ENCODE peak calls at places on chromosome 17, in four cellular contexts. One of them, this sample, is unnamed.

GRCh38 chr17:78727057-78727456 is 55.0 kb downstream of the CYTH1 start:
- DNase-seq in IMR-90: no peak
- DNase-seq in mesendoderm: no peak
- DNase-seq in H1: no peak
- DNase-seq in this sample: no peak

GRCh38 chr17:60390223-60390622 is 1.7 kb downstream of the USP32 start:
- DNase-seq in IMR-90: peak
- DNase-seq in mesendoderm: no peak
- DNase-seq in H1: no peak
- DNase-seq in this sample: no peak

GRCh38 chr17:30958187-30958586 is 12.7 kb upstream of the RNF135 start:
- DNase-seq in IMR-90: no peak
- DNase-seq in mesendoderm: no peak
- DNase-seq in H1: no peak
- DNase-seq in this sample: no peak

GRCh38 chr17:82370471-82371332 is 863 bp upstream of the UTS2R start:
- DNase-seq in IMR-90: no peak
- DNase-seq in mesendoderm: no peak
- DNase-seq in H1: no peak
- DNase-seq in this sample: no peak

GRCh38 chr17:10600551-10600950 is 51.1 kb upstream of the MYH2 start:
- DNase-seq in IMR-90: peak
- DNase-seq in mesendoderm: no peak
- DNase-seq in H1: no peak
- DNase-seq in this sample: no peak

GRCh38 chr17:64056269-64057005 is 36.0 kb upstream of the ICAM2 start:
- DNase-seq in IMR-90: no peak
- DNase-seq in mesendoderm: peak
- DNase-seq in H1: peak
- DNase-seq in this sample: peak

GRCh38 chr17:29090746-29091395 is 47.9 kb downstream of the PIPOX start:
- DNase-seq in IMR-90: no peak
- DNase-seq in mesendoderm: no peak
- DNase-seq in H1: no peak
- DNase-seq in this sample: no peak

GRCh38 chr17:28810437-28810836 is 32.2 kb downstream of the FAM222B start:
- DNase-seq in IMR-90: no peak
- DNase-seq in mesendoderm: no peak
- DNase-seq in H1: no peak
- DNase-seq in this sample: no peak

GRCh38 chr17:82875418-82875856 is 35.6 kb upstream of the ZNF750 start:
- DNase-seq in IMR-90: no peak
- DNase-seq in mesendoderm: peak
- DNase-seq in H1: peak
- DNase-seq in this sample: peak

GRCh38 chr17:11287791-11288190 is 46.8 kb downstream of the SHISA6 start:
- DNase-seq in IMR-90: no peak
- DNase-seq in mesendoderm: no peak
- DNase-seq in H1: no peak
- DNase-seq in this sample: no peak

GRCh38 chr17:39767147-39767546 is 29.4 kb downstream of the GRB7 start:
- DNase-seq in IMR-90: no peak
- DNase-seq in mesendoderm: no peak
- DNase-seq in H1: no peak
- DNase-seq in this sample: no peak

GRCh38 chr17:36816889-36817288 is 120.4 kb upstream of the LHX1 start:
- DNase-seq in IMR-90: no peak
- DNase-seq in mesendoderm: no peak
- DNase-seq in H1: no peak
- DNase-seq in this sample: no peak

GRCh38 chr17:27526603-27527002 is 70.4 kb downstream of the KSR1 start:
- DNase-seq in IMR-90: peak
- DNase-seq in mesendoderm: peak
- DNase-seq in H1: no peak
- DNase-seq in this sample: peak

GRCh38 chr17:55533611-55534010 is 22.4 kb upstream of the SMIM36 start:
- DNase-seq in IMR-90: peak
- DNase-seq in mesendoderm: no peak
- DNase-seq in H1: no peak
- DNase-seq in this sample: no peak

GRCh38 chr17:82552580-82552979 is 33.0 kb downstream of the FOXK2 start:
- DNase-seq in IMR-90: no peak
- DNase-seq in mesendoderm: no peak
- DNase-seq in H1: no peak
- DNase-seq in this sample: no peak

GRCh38 chr17:82269882-82270500 is 3.5 kb downstream of the CSNK1D start:
- DNase-seq in IMR-90: no peak
- DNase-seq in mesendoderm: no peak
- DNase-seq in H1: no peak
- DNase-seq in this sample: no peak

GRCh38 chr17:30244853-30245385 is 9.4 kb upstream of the SLC6A4 start:
- DNase-seq in IMR-90: peak
- DNase-seq in mesendoderm: no peak
- DNase-seq in H1: peak
- DNase-seq in this sample: no peak

DNA sequence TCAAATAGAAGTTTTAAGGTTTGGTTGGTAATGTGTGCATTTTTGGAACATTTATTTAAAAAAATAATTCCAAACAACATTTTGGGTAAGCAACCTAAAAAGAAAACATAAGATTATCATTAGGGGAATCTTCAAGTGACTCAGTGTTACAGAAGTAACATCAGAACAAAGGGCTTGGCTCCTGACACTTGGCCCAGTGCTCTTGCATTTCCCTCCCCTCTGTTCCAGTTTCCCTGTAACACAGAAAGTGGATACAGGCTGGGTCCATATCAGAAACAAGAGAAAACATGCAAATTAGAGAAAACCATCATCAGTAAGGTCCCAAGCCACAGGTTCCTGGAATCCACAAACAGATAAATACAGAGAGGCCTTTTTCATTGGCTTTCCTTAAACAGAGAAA is 40.1 kb downstream of the SKAP1 start:
- DNase-seq in IMR-90: no peak
- DNase-seq in mesendoderm: no peak
- DNase-seq in H1: no peak
- DNase-seq in this sample: no peak
- H3K56ac ChIP-seq in IMR-90: no peak
- H3K56ac ChIP-seq in mesendoderm: no peak
- H3K56ac ChIP-seq in H1: no peak
- H3K56ac ChIP-seq in this sample: no peak

GRCh38 chr17:71427801-71428200 is 693.0 kb upstream of the SOX9 start:
- DNase-seq in IMR-90: no peak
- DNase-seq in mesendoderm: no peak
- DNase-seq in H1: no peak
- DNase-seq in this sample: no peak

GRCh38 chr17:71422968-71423367 is 697.9 kb upstream of the SOX9 start:
- DNase-seq in IMR-90: no peak
- DNase-seq in mesendoderm: no peak
- DNase-seq in H1: no peak
- DNase-seq in this sample: no peak

GRCh38 chr17:71428897-71429296 is 691.9 kb upstream of the SOX9 start:
- DNase-seq in IMR-90: no peak
- DNase-seq in mesendoderm: no peak
- DNase-seq in H1: no peak
- DNase-seq in this sample: no peak

GRCh38 chr17:71423871-71424546 is 696.8 kb upstream of the SOX9 start:
- DNase-seq in IMR-90: peak
- DNase-seq in mesendoderm: peak
- DNase-seq in H1: no peak
- DNase-seq in this sample: no peak
- H3K23ac ChIP-seq in IMR-90: peak
- H3K23ac ChIP-seq in mesendoderm: no peak
- H3K23ac ChIP-seq in H1: no peak
- H3K23ac ChIP-seq in this sample: no peak

GRCh38 chr17:8175795-8176196 is 384 bp downstream of the TMEM107 start:
- DNase-seq in IMR-90: no peak
- DNase-seq in mesendoderm: no peak
- DNase-seq in H1: no peak
- DNase-seq in this sample: no peak
- H3K56ac ChIP-seq in IMR-90: peak
- H3K56ac ChIP-seq in mesendoderm: peak
- H3K56ac ChIP-seq in H1: peak
- H3K56ac ChIP-seq in this sample: no peak

GRCh38 chr17:179721-180379 is 1.6 kb downstream of the DOC2B start:
- DNase-seq in IMR-90: no peak
- DNase-seq in mesendoderm: peak
- DNase-seq in H1: peak
- DNase-seq in this sample: peak

GRCh38 chr17:183021-183420 is 1.6 kb upstream of the DOC2B start:
- DNase-seq in IMR-90: no peak
- DNase-seq in mesendoderm: no peak
- DNase-seq in H1: no peak
- DNase-seq in this sample: no peak

GRCh38 chr17:182164-182751 is 808 bp upstream of the DOC2B start:
- DNase-seq in IMR-90: no peak
- DNase-seq in mesendoderm: no peak
- DNase-seq in H1: no peak
- DNase-seq in this sample: no peak

GRCh38 chr17:180380-181212 is 854 bp downstream of the DOC2B start:
- DNase-seq in IMR-90: no peak
- DNase-seq in mesendoderm: peak
- DNase-seq in H1: peak
- DNase-seq in this sample: no peak

GRCh38 chr17:181213-182163 is at the start of gene DOC2B:
- DNase-seq in IMR-90: peak
- DNase-seq in mesendoderm: peak
- DNase-seq in H1: peak
- DNase-seq in this sample: peak
- H3K23ac ChIP-seq in IMR-90: no peak
- H3K23ac ChIP-seq in mesendoderm: peak
- H3K23ac ChIP-seq in H1: no peak
- H3K23ac ChIP-seq in this sample: no peak

GRCh38 chr17:19874256-19874655 is 6.5 kb upstream of the ULK2 start:
- DNase-seq in IMR-90: no peak
- DNase-seq in mesendoderm: no peak
- DNase-seq in H1: no peak
- DNase-seq in this sample: no peak
- H3K56ac ChIP-seq in IMR-90: no peak
- H3K56ac ChIP-seq in mesendoderm: no peak
- H3K56ac ChIP-seq in H1: no peak
- H3K56ac ChIP-seq in this sample: no peak

GRCh38 chr17:69762766-69763165 is 312.3 kb upstream of the KCNJ16 start:
- DNase-seq in IMR-90: no peak
- DNase-seq in mesendoderm: no peak
- DNase-seq in H1: no peak
- DNase-seq in this sample: no peak
- H3K23ac ChIP-seq in IMR-90: peak
- H3K23ac ChIP-seq in mesendoderm: no peak
- H3K23ac ChIP-seq in H1: no peak
- H3K23ac ChIP-seq in this sample: no peak

GRCh38 chr17:74836191-74836590 is 23.5 kb downstream of the GRIN2C start:
- DNase-seq in IMR-90: no peak
- DNase-seq in mesendoderm: no peak
- DNase-seq in H1: no peak
- DNase-seq in this sample: no peak
- H3K56ac ChIP-seq in IMR-90: no peak
- H3K56ac ChIP-seq in mesendoderm: no peak
- H3K56ac ChIP-seq in H1: no peak
- H3K56ac ChIP-seq in this sample: no peak

GRCh38 chr17:1001640-1002411 is 4.9 kb downstream of the TIMM22 start:
- DNase-seq in IMR-90: peak
- DNase-seq in mesendoderm: peak
- DNase-seq in H1: no peak
- DNase-seq in this sample: no peak
- H3K23ac ChIP-seq in IMR-90: peak
- H3K23ac ChIP-seq in mesendoderm: no peak
- H3K23ac ChIP-seq in H1: no peak
- H3K23ac ChIP-seq in this sample: no peak

DNA sequence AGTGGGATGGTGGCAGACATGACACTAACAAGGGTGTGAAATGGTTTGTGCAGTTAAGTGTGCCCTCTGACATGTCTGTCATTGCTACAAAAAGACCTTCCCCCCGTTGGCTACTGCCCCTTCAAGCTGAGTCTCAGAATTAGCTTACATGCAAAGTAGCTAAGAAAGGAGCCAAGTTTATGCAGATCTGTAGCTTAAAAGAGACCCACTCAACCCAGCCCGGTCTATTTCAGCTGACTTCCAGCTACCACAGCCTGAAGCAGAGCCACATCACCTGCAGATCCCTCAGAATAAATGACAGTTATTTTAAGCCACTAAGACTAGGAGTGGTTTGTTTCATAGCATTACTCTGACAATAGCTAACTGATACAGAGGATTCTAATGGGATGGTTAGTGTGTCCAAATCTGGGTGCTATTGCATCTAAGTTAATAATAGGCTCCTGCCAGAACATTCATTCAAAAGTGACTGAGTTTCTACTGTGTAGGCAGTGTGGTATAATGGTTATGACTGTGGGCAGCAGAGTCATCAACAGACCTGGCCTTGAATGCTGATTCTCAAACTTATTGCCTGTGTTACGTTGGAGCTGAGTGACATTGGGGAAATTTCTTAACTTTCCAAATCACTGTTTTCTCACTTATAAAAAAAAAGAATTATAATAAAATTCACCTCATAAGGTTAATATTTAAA is 11.7 kb downstream of the C17orf67 start:
- DNase-seq in IMR-90: no peak
- DNase-seq in mesendoderm: no peak
- DNase-seq in H1: no peak
- DNase-seq in this sample: no peak
- H3K56ac ChIP-seq in IMR-90: no peak
- H3K56ac ChIP-seq in mesendoderm: no peak
- H3K56ac ChIP-seq in H1: no peak
- H3K56ac ChIP-seq in this sample: no peak